ENCODE peak calls at places on chromosome 5, in seven cellular contexts. One of them, this sample, is unnamed.

GRCh38 chr5:57383093-57383861 is 99.3 kb downstream of the ACTBL2 start:
- DNase-seq in OCI-LY7: peak; percentile 24
- DNase-seq in Panc1: peak; percentile 82
- DNase-seq in Peyer's patch: no peak
- DNase-seq in psoas muscle: no peak
- DNase-seq in endothelial cell of umbilical vein: peak; percentile 96
- DNase-seq in cardiac muscle cell: no peak
- DNase-seq in this sample: peak; percentile 93

GRCh38 chr5:38670066-38670465 is 113.6 kb upstream of the LIFR start:
- DNase-seq in OCI-LY7: no peak
- DNase-seq in Panc1: no peak
- DNase-seq in Peyer's patch: no peak
- DNase-seq in psoas muscle: no peak
- DNase-seq in endothelial cell of umbilical vein: no peak
- DNase-seq in cardiac muscle cell: no peak
- DNase-seq in this sample: no peak

GRCh38 chr5:157564149-157564711 is 11.3 kb downstream of the ADAM19 start:
- DNase-seq in OCI-LY7: no peak
- DNase-seq in Panc1: no peak
- DNase-seq in Peyer's patch: no peak
- DNase-seq in psoas muscle: no peak
- DNase-seq in endothelial cell of umbilical vein: peak; percentile 90
- DNase-seq in cardiac muscle cell: peak; percentile 70
- DNase-seq in this sample: no peak

GRCh38 chr5:165723931-165724330 is 2218.5 kb downstream of the MAT2B start:
- DNase-seq in OCI-LY7: no peak
- DNase-seq in Panc1: no peak
- DNase-seq in Peyer's patch: no peak
- DNase-seq in psoas muscle: no peak
- DNase-seq in endothelial cell of umbilical vein: no peak
- DNase-seq in cardiac muscle cell: no peak
- DNase-seq in this sample: no peak

GRCh38 chr5:91079037-91079436 is 304.1 kb downstream of the ARRDC3 start:
- DNase-seq in OCI-LY7: no peak
- DNase-seq in Panc1: no peak
- DNase-seq in Peyer's patch: no peak
- DNase-seq in psoas muscle: no peak
- DNase-seq in endothelial cell of umbilical vein: no peak
- DNase-seq in cardiac muscle cell: no peak
- DNase-seq in this sample: no peak

GRCh38 chr5:83000448-83000847 is 76.7 kb downstream of the TMEM167A start:
- DNase-seq in OCI-LY7: no peak
- DNase-seq in Panc1: no peak
- DNase-seq in Peyer's patch: no peak
- DNase-seq in psoas muscle: no peak
- DNase-seq in endothelial cell of umbilical vein: peak; percentile 28
- DNase-seq in cardiac muscle cell: no peak
- DNase-seq in this sample: no peak

GRCh38 chr5:150567031-150567680 is 59.2 kb downstream of the NDST1 start:
- DNase-seq in OCI-LY7: no peak
- DNase-seq in Panc1: no peak
- DNase-seq in Peyer's patch: no peak
- DNase-seq in psoas muscle: no peak
- DNase-seq in endothelial cell of umbilical vein: no peak
- DNase-seq in cardiac muscle cell: no peak
- DNase-seq in this sample: peak; percentile 65

GRCh38 chr5:145479271-145479670 is 355.9 kb downstream of the PRELID2 start:
- DNase-seq in OCI-LY7: no peak
- DNase-seq in Panc1: no peak
- DNase-seq in Peyer's patch: no peak
- DNase-seq in psoas muscle: no peak
- DNase-seq in endothelial cell of umbilical vein: peak; percentile 44
- DNase-seq in cardiac muscle cell: peak; percentile 24
- DNase-seq in this sample: peak; percentile 39

GRCh38 chr5:157214399-157214798 is 33.8 kb downstream of the ITK start:
- DNase-seq in OCI-LY7: no peak
- DNase-seq in Panc1: no peak
- DNase-seq in Peyer's patch: no peak
- DNase-seq in psoas muscle: no peak
- DNase-seq in endothelial cell of umbilical vein: no peak
- DNase-seq in cardiac muscle cell: no peak
- DNase-seq in this sample: no peak

GRCh38 chr5:78855026-78855425 is 130.1 kb downstream of the ARSB start:
- DNase-seq in OCI-LY7: no peak
- DNase-seq in Panc1: no peak
- DNase-seq in Peyer's patch: no peak
- DNase-seq in psoas muscle: no peak
- DNase-seq in endothelial cell of umbilical vein: no peak
- DNase-seq in cardiac muscle cell: no peak
- DNase-seq in this sample: no peak

GRCh38 chr5:108238936-108239887 is 142.7 kb downstream of the FBXL17 start:
- DNase-seq in OCI-LY7: no peak
- DNase-seq in Panc1: no peak
- DNase-seq in Peyer's patch: no peak
- DNase-seq in psoas muscle: no peak
- DNase-seq in endothelial cell of umbilical vein: no peak
- DNase-seq in cardiac muscle cell: no peak
- DNase-seq in this sample: no peak

GRCh38 chr5:134555889-134556311 is 30.4 kb downstream of the JADE2 start:
- DNase-seq in OCI-LY7: peak; percentile 38
- DNase-seq in Panc1: no peak
- DNase-seq in Peyer's patch: no peak
- DNase-seq in psoas muscle: peak; percentile 77
- DNase-seq in endothelial cell of umbilical vein: peak; percentile 91
- DNase-seq in cardiac muscle cell: peak; percentile 18
- DNase-seq in this sample: peak; percentile 30

GRCh38 chr5:52987711-52988329 is 1.3 kb upstream of the ITGA2 start:
- DNase-seq in OCI-LY7: no peak
- DNase-seq in Panc1: peak; percentile 91
- DNase-seq in Peyer's patch: no peak
- DNase-seq in psoas muscle: no peak
- DNase-seq in endothelial cell of umbilical vein: peak; percentile 83
- DNase-seq in cardiac muscle cell: no peak
- DNase-seq in this sample: peak; percentile 43
- H3K4me3 ChIP-seq in OCI-LY7: no peak overlapping the region
- H3K4me3 ChIP-seq in Panc1: peak overlapping the region; percentile 80
- H3K4me3 ChIP-seq in Peyer's patch: no peak overlapping the region
- H3K4me3 ChIP-seq in psoas muscle: no peak overlapping the region
- H3K4me3 ChIP-seq in endothelial cell of umbilical vein: no peak overlapping the region
- H3K4me3 ChIP-seq in cardiac muscle cell: no peak overlapping the region
- H3K4me3 ChIP-seq in this sample: no peak overlapping the region

GRCh38 chr5:138752341-138752950 is 779 bp upstream of the CTNNA1 start:
- DNase-seq in OCI-LY7: peak; percentile 25
- DNase-seq in Panc1: peak; percentile 22
- DNase-seq in Peyer's patch: peak; percentile 53
- DNase-seq in psoas muscle: no peak
- DNase-seq in endothelial cell of umbilical vein: no peak
- DNase-seq in cardiac muscle cell: peak; percentile 17
- DNase-seq in this sample: no peak
- H3K27ac ChIP-seq in OCI-LY7: no peak overlapping the region
- H3K27ac ChIP-seq in Panc1: peak overlapping the region; percentile 75
- H3K27ac ChIP-seq in Peyer's patch: peak overlapping the region; percentile 99
- H3K27ac ChIP-seq in psoas muscle: peak overlapping the region; percentile 98
- H3K27ac ChIP-seq in endothelial cell of umbilical vein: peak overlapping the region; percentile 83
- H3K27ac ChIP-seq in cardiac muscle cell: peak overlapping the region; percentile 99
- H3K27ac ChIP-seq in this sample: peak overlapping the region; percentile 95

DNA sequence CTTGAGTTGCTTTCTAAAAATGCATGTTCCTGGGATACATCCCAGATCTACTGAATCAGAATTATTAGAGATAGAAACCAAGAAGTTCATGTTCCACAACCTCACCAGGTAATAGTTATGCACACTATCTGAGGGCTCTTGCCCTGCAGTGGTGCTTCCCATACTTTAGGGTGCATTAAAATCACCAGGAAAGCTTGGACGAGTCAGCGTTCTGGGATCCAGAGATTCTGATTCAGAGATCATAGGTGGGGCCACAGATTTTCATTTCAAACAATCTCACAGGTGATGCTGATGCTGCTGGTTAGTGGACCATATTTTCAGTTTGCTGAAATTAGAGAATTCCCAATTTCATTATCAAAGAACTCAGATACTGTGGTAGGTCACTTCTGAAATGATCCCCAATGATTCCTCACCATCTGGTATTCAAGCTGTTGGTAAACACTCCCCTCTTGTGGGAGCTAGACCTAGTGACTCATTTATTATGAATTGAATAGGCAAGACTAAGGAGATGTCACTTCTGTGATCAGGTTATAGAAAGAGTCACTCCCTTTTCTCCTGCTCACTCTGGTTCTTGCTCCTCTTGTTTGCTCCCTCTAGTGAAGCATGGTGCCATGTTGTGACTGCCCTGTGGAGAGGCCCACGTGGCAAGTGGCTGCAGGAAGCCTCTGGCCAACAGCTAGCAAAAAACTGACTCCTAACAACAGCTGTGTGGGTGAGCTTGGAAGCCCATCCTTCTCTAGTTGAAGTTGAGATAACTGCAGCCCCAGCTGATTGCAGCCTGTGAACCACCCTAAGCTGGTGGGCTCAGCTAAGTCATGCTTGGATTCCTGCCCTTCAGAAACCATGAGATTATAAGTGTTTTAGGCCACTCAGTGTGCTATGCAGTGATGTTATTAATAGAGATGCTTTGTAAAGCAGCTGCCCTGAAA is 59.8 kb downstream of the SH3TC2 start:
- DNase-seq in OCI-LY7: no peak
- DNase-seq in Panc1: no peak
- DNase-seq in Peyer's patch: no peak
- DNase-seq in psoas muscle: no peak
- DNase-seq in endothelial cell of umbilical vein: peak; percentile 34
- DNase-seq in cardiac muscle cell: peak; percentile 26
- DNase-seq in this sample: peak; percentile 25
- TF ChIP-seq CTCF in OCI-LY7: no peak
- TF ChIP-seq CTCF in Panc1: peak; percentile 24
- TF ChIP-seq CTCF in Peyer's patch: no peak
- TF ChIP-seq CTCF in psoas muscle: no peak
- TF ChIP-seq CTCF in endothelial cell of umbilical vein: peak; percentile 18
- TF ChIP-seq CTCF in cardiac muscle cell: no peak
- TF ChIP-seq CTCF in this sample: peak; percentile 9

GRCh38 chr5:93800988-93801811 is 59.8 kb upstream of the POU5F2 start:
- DNase-seq in OCI-LY7: peak; percentile 32
- DNase-seq in Panc1: peak; percentile 24
- DNase-seq in Peyer's patch: no peak
- DNase-seq in psoas muscle: no peak
- DNase-seq in endothelial cell of umbilical vein: peak; percentile 68
- DNase-seq in cardiac muscle cell: peak; percentile 53
- DNase-seq in this sample: peak; percentile 58
- H3K4me3 ChIP-seq in OCI-LY7: no peak overlapping the region
- H3K4me3 ChIP-seq in Panc1: no peak overlapping the region
- H3K4me3 ChIP-seq in Peyer's patch: no peak overlapping the region
- H3K4me3 ChIP-seq in psoas muscle: no peak overlapping the region
- H3K4me3 ChIP-seq in endothelial cell of umbilical vein: no peak overlapping the region
- H3K4me3 ChIP-seq in cardiac muscle cell: no peak overlapping the region
- H3K4me3 ChIP-seq in this sample: no peak overlapping the region

DNA sequence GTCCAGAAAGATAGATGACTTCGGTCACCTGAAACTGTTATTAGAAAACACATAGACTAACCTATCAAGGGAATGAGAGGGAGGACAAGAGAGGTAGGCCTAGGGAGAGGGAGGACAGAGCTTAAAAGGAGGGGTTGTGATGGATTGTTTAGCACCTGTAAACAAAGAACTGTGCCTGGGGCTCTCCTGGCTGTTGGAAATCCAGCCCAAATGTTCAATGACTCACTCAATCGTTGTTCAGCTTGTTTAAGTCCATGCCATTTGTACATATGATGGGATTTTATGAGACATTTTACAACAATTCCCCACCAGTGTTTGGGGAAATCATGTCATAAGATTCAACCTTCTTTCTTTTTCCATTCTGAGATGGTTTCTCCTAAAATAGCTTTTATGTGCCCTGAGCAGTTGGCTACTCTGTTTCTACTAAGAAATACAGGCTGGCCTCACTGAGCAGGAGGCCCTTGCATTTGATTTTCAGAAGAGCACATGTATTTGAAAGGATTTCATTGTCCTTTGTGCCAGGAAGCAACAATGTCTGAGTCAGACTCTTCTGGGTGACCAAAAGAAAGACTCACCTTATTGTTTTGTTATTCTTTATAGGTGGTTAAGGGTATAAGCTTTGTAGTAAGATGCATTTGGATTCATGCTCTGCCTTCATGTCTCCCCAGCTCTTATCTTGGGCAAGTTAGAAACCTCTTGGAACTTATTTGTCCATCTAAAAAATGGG is 48.2 kb upstream of the GPR151 start:
- DNase-seq in OCI-LY7: no peak
- DNase-seq in Panc1: no peak
- DNase-seq in Peyer's patch: no peak
- DNase-seq in psoas muscle: no peak
- DNase-seq in endothelial cell of umbilical vein: no peak
- DNase-seq in cardiac muscle cell: no peak
- DNase-seq in this sample: no peak
- H3K27ac ChIP-seq in OCI-LY7: no peak overlapping the region
- H3K27ac ChIP-seq in Panc1: no peak overlapping the region
- H3K27ac ChIP-seq in Peyer's patch: no peak overlapping the region
- H3K27ac ChIP-seq in psoas muscle: no peak overlapping the region
- H3K27ac ChIP-seq in endothelial cell of umbilical vein: no peak overlapping the region
- H3K27ac ChIP-seq in cardiac muscle cell: no peak overlapping the region
- H3K27ac ChIP-seq in this sample: no peak overlapping the region

GRCh38 chr5:16931334-16932110 is 4.6 kb downstream of the MYO10 start:
- DNase-seq in OCI-LY7: no peak
- DNase-seq in Panc1: no peak
- DNase-seq in Peyer's patch: peak; percentile 70
- DNase-seq in psoas muscle: no peak
- DNase-seq in endothelial cell of umbilical vein: peak; percentile 55
- DNase-seq in cardiac muscle cell: peak; percentile 50
- DNase-seq in this sample: no peak
- TF ChIP-seq CTCF in OCI-LY7: no peak
- TF ChIP-seq CTCF in Panc1: no peak
- TF ChIP-seq CTCF in Peyer's patch: peak; percentile 26
- TF ChIP-seq CTCF in psoas muscle: no peak
- TF ChIP-seq CTCF in endothelial cell of umbilical vein: no peak
- TF ChIP-seq CTCF in cardiac muscle cell: no peak
- TF ChIP-seq CTCF in this sample: peak; percentile 12

GRCh38 chr5:33890633-33891032 is 1.2 kb downstream of the ADAMTS12 start:
- DNase-seq in OCI-LY7: no peak
- DNase-seq in Panc1: no peak
- DNase-seq in Peyer's patch: no peak
- DNase-seq in psoas muscle: no peak
- DNase-seq in endothelial cell of umbilical vein: no peak
- DNase-seq in cardiac muscle cell: peak; percentile 49
- DNase-seq in this sample: peak; percentile 47
- H3K4me3 ChIP-seq in OCI-LY7: no peak overlapping the region
- H3K4me3 ChIP-seq in Panc1: no peak overlapping the region
- H3K4me3 ChIP-seq in Peyer's patch: no peak overlapping the region
- H3K4me3 ChIP-seq in psoas muscle: peak overlapping the region; percentile 51
- H3K4me3 ChIP-seq in endothelial cell of umbilical vein: no peak overlapping the region
- H3K4me3 ChIP-seq in cardiac muscle cell: peak overlapping the region; percentile 66
- H3K4me3 ChIP-seq in this sample: peak overlapping the region; percentile 76

GRCh38 chr5:142726188-142726731 is 40.4 kb upstream of the FGF1 start:
- DNase-seq in OCI-LY7: no peak
- DNase-seq in Panc1: no peak
- DNase-seq in Peyer's patch: no peak
- DNase-seq in psoas muscle: no peak
- DNase-seq in endothelial cell of umbilical vein: peak; percentile 54
- DNase-seq in cardiac muscle cell: no peak
- DNase-seq in this sample: peak; percentile 85
- H3K27ac ChIP-seq in OCI-LY7: no peak overlapping the region
- H3K27ac ChIP-seq in Panc1: no peak overlapping the region
- H3K27ac ChIP-seq in Peyer's patch: no peak overlapping the region
- H3K27ac ChIP-seq in psoas muscle: no peak overlapping the region
- H3K27ac ChIP-seq in endothelial cell of umbilical vein: no peak overlapping the region
- H3K27ac ChIP-seq in cardiac muscle cell: no peak overlapping the region
- H3K27ac ChIP-seq in this sample: peak overlapping the region; percentile 92

GRCh38 chr5:45484781-45485180 is 211.4 kb downstream of the HCN1 start:
- DNase-seq in OCI-LY7: no peak
- DNase-seq in Panc1: no peak
- DNase-seq in Peyer's patch: no peak
- DNase-seq in psoas muscle: no peak
- DNase-seq in endothelial cell of umbilical vein: no peak
- DNase-seq in cardiac muscle cell: no peak
- DNase-seq in this sample: no peak
- TF ChIP-seq CTCF in OCI-LY7: no peak
- TF ChIP-seq CTCF in Panc1: no peak
- TF ChIP-seq CTCF in Peyer's patch: no peak
- TF ChIP-seq CTCF in psoas muscle: no peak
- TF ChIP-seq CTCF in endothelial cell of umbilical vein: no peak
- TF ChIP-seq CTCF in cardiac muscle cell: no peak
- TF ChIP-seq CTCF in this sample: no peak

This sample was measured in brain microvascular endothelial cell.